ENCODE peak calls at places on chromosomes 5 and 9, in six cellular contexts. K, H, W, L, P and Z are unnamed samples.

GRCh38 chr5:159359408-159359807 is 29.1 kb upstream of the IL12B start:
- DNase-seq in L (no peak), W (no peak), P (no peak), K (no peak), H (no peak), Z (no peak)

GRCh38 chr5:138873886-138874200 is 1.3 kb downstream of the LRRTM2 start:
- DNase-seq in L (no peak), W (no peak), P (no peak), K (no peak), H (no peak), Z (no peak)

GRCh38 chr5:157108961-157109360 is at the start of gene HAVCR2:
- DNase-seq in K (no peak), L (peak), H (no peak), P (no peak), W (peak), Z (no peak)

GRCh38 chr5:93163010-93163663 is 417.9 kb downstream of the NR2F1-AS1 start:
- DNase-seq in K (peak), P (peak), L (no peak), W (no peak), H (no peak), Z (peak)

GRCh38 chr9:5793812-5794211 is 39.1 kb downstream of the ERMP1 start:
- DNase-seq in P (no peak), L (no peak), W (no peak), H (no peak), K (no peak), Z (no peak)

GRCh38 chr5:83222906-83223305 is 145.6 kb downstream of the XRCC4 start:
- DNase-seq in H (no peak), K (no peak), P (no peak), L (no peak), W (no peak), Z (no peak)

GRCh38 chr5:42366051-42366450 is 57.2 kb upstream of the GHR start:
- DNase-seq in L (no peak), P (no peak), W (peak), H (no peak), K (no peak), Z (no peak)

GRCh38 chr5:93201061-93201460 is 380.0 kb downstream of the NR2F1-AS1 start:
- DNase-seq in H (no peak), W (no peak), K (no peak), L (no peak), P (no peak), Z (no peak)

GRCh38 chr5:135244620-135245021 is 154.4 kb downstream of the MACROH2A1 start:
- DNase-seq in P (no peak), H (no peak), L (no peak), K (no peak), W (no peak), Z (no peak)

GRCh38 chr5:55492449-55492848 is 42.3 kb downstream of the PLPP1 start:
- DNase-seq in W (no peak), L (no peak), P (no peak), H (no peak), K (no peak), Z (no peak)

GRCh38 chr9:5800969-5801738 is 31.8 kb downstream of the ERMP1 start:
- DNase-seq in H (no peak), L (no peak), P (no peak), K (no peak), W (no peak), Z (peak)

GRCh38 chr9:134243778-134244467 is 79.6 kb upstream of the RNU6ATAC start:
- DNase-seq in H (no peak), P (no peak), K (peak), W (peak), L (peak), Z (no peak)

GRCh38 chr9:124491049-124491975 is 15.9 kb downstream of the NR5A1 start:
- DNase-seq in W (no peak), L (no peak), K (no peak), P (no peak), H (no peak), Z (no peak)

GRCh38 chr5:78984611-78985406 is at the start of gene ARSB:
- DNase-seq in H (peak), W (peak), K (peak), L (peak), P (peak), Z (peak)
- TF ChIP-seq CTCF in H (no peak), W (peak), K (peak), L (peak), P (peak), Z (peak)

GRCh38 chr9:33453286-33453882 is 6.0 kb upstream of the AQP3 start:
- DNase-seq in W (no peak), P (no peak), L (no peak), H (no peak), K (no peak), Z (no peak)
- TF ChIP-seq CTCF in W (no peak), P (no peak), L (no peak), H (no peak), K (no peak), Z (no peak)

DNA sequence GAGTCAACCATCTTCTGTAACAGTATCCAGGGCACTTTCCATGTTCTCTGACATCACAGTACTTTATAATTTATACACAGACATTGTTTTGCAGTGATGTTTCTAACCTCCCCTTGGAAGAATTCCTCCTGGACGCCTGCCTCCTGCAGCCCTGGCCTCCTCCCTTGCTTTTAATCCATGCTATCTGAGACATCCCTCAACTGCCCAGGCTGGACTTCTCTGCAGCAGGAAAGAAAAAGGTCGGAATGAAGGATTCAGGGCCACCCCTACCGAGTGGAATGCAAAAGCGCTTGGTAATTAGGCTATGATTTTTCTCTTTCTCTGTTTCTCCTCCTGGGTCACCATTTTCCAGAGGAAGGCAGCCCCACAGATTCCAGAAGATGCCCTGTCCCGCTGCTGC is 47.0 kb upstream of the SHC3 start:
- DNase-seq in W (no peak), K (peak), P (peak), L (no peak), H (no peak), Z (no peak)
- TF ChIP-seq CTCF in W (no peak), K (peak), P (peak), L (no peak), H (no peak), Z (no peak)

DNA sequence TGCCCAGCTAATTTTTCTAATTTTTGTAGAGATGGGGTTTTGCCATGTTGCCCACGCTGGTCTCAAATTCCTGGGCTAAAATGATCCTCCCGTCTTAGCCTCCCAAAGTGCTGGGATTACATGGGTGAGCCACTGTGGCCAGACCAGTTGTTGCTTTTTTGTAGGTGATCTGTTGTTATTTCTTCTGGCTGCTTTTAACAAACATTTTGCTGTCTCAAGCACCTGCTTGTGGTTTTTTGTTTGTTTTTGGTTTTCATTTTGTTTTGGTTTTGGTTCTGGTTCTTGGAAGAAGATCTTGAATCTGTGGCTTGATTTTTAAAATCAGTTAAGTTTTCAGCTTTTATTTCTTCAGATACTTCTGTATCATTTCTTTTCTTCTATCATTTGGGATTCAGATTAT is 21.1 kb downstream of the ERCC6L2 start:
- DNase-seq in L (no peak), P (no peak), W (no peak), H (no peak), K (no peak), Z (no peak)
- TF ChIP-seq CTCF in L (no peak), P (no peak), W (no peak), H (no peak), K (no peak), Z (no peak)

GRCh38 chr9:691825-692363 is 149.6 kb upstream of the DMRT1 start:
- DNase-seq in W (no peak), L (no peak), K (no peak), P (no peak), H (no peak), Z (no peak)

GRCh38 chr9:695252-695651 is 146.2 kb upstream of the DMRT1 start:
- DNase-seq in K (no peak), P (no peak), H (no peak), L (no peak), W (no peak), Z (no peak)

GRCh38 chr9:694499-695154 is 146.9 kb upstream of the DMRT1 start:
- DNase-seq in P (peak), H (no peak), L (no peak), K (peak), W (no peak), Z (peak)

GRCh38 chr9:692636-693459 is 148.6 kb upstream of the DMRT1 start:
- DNase-seq in H (no peak), P (no peak), L (no peak), W (no peak), K (no peak), Z (no peak)

GRCh38 chr9:693460-694390 is 147.8 kb upstream of the DMRT1 start:
- DNase-seq in K (peak), L (peak), P (peak), H (no peak), W (no peak), Z (no peak)
- TF ChIP-seq CTCF in K (no peak), L (no peak), P (no peak), H (no peak), W (no peak), Z (no peak)

GRCh38 chr9:94188246-94188645 is 70.9 kb upstream of the ZNF169 start:
- DNase-seq in H (no peak), P (no peak), K (no peak), L (no peak), W (no peak), Z (no peak)
- TF ChIP-seq CTCF in H (no peak), P (no peak), K (no peak), L (no peak), W (no peak), Z (no peak)

DNA sequence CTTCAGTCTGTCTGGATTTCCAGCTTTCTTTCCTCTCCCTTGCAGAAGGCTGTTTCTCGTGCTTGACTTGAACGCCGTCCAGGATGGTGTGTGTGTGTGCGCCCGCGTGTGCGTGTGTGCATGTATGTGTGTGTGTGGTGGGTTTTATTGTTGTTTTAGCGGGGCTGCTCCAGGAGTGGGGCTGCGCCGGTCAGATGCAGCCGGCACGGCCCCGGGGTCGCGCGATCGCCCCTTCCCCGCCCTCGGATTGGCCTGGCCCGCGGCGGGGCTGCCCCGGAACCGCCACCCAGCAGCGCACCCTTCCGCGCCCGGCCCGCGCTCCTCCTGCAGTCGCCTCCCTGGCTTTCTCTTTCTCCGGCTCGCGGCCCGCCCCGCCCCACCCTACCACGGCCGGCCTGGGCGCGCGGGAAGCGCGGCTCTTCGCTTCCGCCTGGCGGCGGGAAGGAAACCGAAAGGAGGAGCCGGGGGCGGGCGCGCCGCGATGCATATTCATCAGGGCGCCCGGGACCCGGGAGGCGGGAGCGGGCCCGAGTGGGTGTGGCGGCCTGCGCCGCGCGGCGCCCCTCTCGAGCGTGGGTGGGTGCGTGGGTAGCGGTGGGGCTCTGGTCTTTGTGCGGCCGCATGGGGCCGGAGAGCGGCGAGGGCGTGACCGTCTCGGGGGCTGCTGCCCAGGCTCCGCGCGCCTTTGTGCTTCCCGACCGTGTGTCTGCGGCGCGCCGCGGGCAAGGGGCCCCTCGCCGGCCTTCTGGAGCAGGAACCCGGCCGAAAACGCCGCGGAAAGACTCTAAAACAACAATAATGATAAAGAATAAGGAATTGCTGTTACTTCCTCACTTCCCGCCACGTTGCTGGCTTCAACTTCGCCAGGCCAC is 8.5 kb upstream of the NFIB start:
- DNase-seq in H (peak), K (no peak), W (peak), P (peak), L (peak), Z (no peak)
- TF ChIP-seq CTCF in H (peak), K (peak), W (no peak), P (peak), L (peak), Z (peak)

GRCh38 chr5:79333852-79334557 is 98.1 kb downstream of the JMY start:
- DNase-seq in P (no peak), L (no peak), W (no peak), K (no peak), H (no peak), Z (no peak)
- TF ChIP-seq CTCF in P (no peak), L (no peak), W (no peak), K (peak), H (no peak), Z (no peak)

DNA sequence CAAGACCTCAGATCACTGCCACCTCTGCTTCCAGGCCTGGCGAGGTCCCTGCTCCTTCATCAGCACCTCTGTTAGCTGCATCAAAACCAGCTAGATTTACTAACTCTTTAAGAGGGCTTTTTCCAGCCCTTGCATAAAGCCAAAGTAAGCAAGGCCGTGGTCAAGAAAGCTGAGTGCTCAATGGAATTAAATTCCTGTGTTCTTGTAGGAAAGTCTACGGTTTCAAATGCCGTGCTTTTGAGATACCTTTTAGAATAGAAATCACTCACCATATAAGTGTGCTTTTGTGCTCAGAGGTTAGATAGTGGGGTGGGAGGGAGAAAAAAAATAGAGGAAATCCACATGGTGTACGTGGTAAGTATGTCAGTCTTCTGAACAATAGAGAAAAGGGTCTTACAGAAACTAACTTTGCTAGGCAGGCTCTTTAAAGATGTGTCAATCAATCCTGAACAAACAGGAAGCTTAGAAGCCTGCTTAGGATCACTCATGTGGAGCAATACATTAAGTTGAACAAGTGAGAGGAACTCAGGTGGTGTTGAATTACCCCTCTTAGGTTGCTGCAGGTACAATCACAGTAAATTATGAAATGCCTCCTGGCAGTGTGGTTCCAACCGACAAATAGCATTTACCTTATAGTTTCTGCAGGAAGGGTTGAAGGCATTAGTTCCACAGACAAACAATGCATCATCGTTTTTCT is 79.7 kb downstream of the SEMA6A start:
- DNase-seq in P (no peak), H (no peak), K (no peak), W (no peak), L (no peak), Z (peak)
- TF ChIP-seq CTCF in P (no peak), H (no peak), K (no peak), W (no peak), L (no peak), Z (no peak)